ENCODE peak calls at places on chromosomes 12 and 14, in five cellular contexts. One of them, this sample, is unnamed.

GRCh38 chr14:104765517-104765916 is 12.6 kb downstream of the SIVA1 start:
- DNase-seq in B cell: no peak
- DNase-seq in BE2C: no peak
- DNase-seq in pancreas: no peak
- DNase-seq in fibroblast of lung: no peak
- DNase-seq in this sample: no peak

GRCh38 chr14:54209501-54210231 is 187.1 kb upstream of the CDKN3 start:
- DNase-seq in pancreas: no peak
- DNase-seq in fibroblast of lung: peak
- DNase-seq in BE2C: no peak
- DNase-seq in B cell: no peak
- DNase-seq in this sample: peak

GRCh38 chr12:115866909-115867525 is 410.5 kb downstream of the MED13L start:
- DNase-seq in fibroblast of lung: no peak
- DNase-seq in pancreas: no peak
- DNase-seq in BE2C: no peak
- DNase-seq in B cell: no peak
- DNase-seq in this sample: peak

GRCh38 chr14:105075364-105076295 is 10.4 kb upstream of the GPR132 start:
- DNase-seq in fibroblast of lung: peak
- DNase-seq in BE2C: peak
- DNase-seq in pancreas: peak
- DNase-seq in B cell: peak
- DNase-seq in this sample: peak

GRCh38 chr14:24131549-24131966 is 1.1 kb downstream of the FITM1 start:
- DNase-seq in pancreas: no peak
- DNase-seq in B cell: no peak
- DNase-seq in BE2C: no peak
- DNase-seq in fibroblast of lung: no peak
- DNase-seq in this sample: no peak

GRCh38 chr14:69996197-69996596 is 117.0 kb downstream of the SMOC1 start:
- DNase-seq in pancreas: no peak
- DNase-seq in fibroblast of lung: peak
- DNase-seq in B cell: no peak
- DNase-seq in BE2C: no peak
- DNase-seq in this sample: peak

GRCh38 chr14:73800970-73801515 is 50.6 kb upstream of the PTGR2 start:
- DNase-seq in BE2C: no peak
- DNase-seq in pancreas: no peak
- DNase-seq in fibroblast of lung: no peak
- DNase-seq in B cell: no peak
- DNase-seq in this sample: no peak

GRCh38 chr12:77401062-77401461 is 335.7 kb upstream of the E2F7 start:
- DNase-seq in fibroblast of lung: no peak
- DNase-seq in pancreas: no peak
- DNase-seq in BE2C: no peak
- DNase-seq in B cell: no peak
- DNase-seq in this sample: no peak

GRCh38 chr12:12221560-12221959 is 45.3 kb downstream of the LRP6 start:
- DNase-seq in pancreas: no peak
- DNase-seq in fibroblast of lung: no peak
- DNase-seq in B cell: no peak
- DNase-seq in BE2C: no peak
- DNase-seq in this sample: no peak

GRCh38 chr14:49999216-49999761 is 106.4 kb downstream of the ARF6 start:
- DNase-seq in fibroblast of lung: peak
- DNase-seq in pancreas: peak
- DNase-seq in BE2C: peak
- DNase-seq in B cell: peak
- DNase-seq in this sample: peak

GRCh38 chr12:462936-463705 is 3.4 kb downstream of the B4GALNT3 start:
- DNase-seq in pancreas: no peak
- DNase-seq in BE2C: no peak
- DNase-seq in B cell: no peak
- DNase-seq in fibroblast of lung: no peak
- DNase-seq in this sample: no peak

GRCh38 chr14:99476864-99477263 is 3.8 kb downstream of the SETD3 start:
- DNase-seq in pancreas: no peak
- DNase-seq in BE2C: no peak
- DNase-seq in B cell: no peak
- DNase-seq in fibroblast of lung: no peak
- DNase-seq in this sample: peak

GRCh38 chr12:666766-667308 is 3.6 kb upstream of the NINJ2 start:
- DNase-seq in B cell: no peak
- DNase-seq in pancreas: no peak
- DNase-seq in fibroblast of lung: no peak
- DNase-seq in BE2C: no peak
- DNase-seq in this sample: peak

GRCh38 chr12:52005903-52006703 is 643 bp upstream of the TAMALIN start:
- DNase-seq in fibroblast of lung: no peak
- DNase-seq in B cell: peak
- DNase-seq in pancreas: peak
- DNase-seq in BE2C: no peak
- DNase-seq in this sample: no peak

GRCh38 chr14:33916663-33917565 is 34.0 kb downstream of the EGLN3 start:
- DNase-seq in BE2C: peak
- DNase-seq in pancreas: no peak
- DNase-seq in B cell: no peak
- DNase-seq in fibroblast of lung: no peak
- DNase-seq in this sample: peak

GRCh38 chr12:30691122-30691879 is 4.4 kb downstream of the IPO8 start:
- DNase-seq in pancreas: no peak
- DNase-seq in fibroblast of lung: peak
- DNase-seq in B cell: no peak
- DNase-seq in BE2C: peak
- DNase-seq in this sample: peak

GRCh38 chr12:44088647-44089046 is 252.8 kb downstream of the TMEM117 start:
- DNase-seq in B cell: no peak
- DNase-seq in fibroblast of lung: no peak
- DNase-seq in pancreas: no peak
- DNase-seq in BE2C: no peak
- DNase-seq in this sample: no peak

GRCh38 chr14:79971330-79971729 is 240.0 kb downstream of the DIO2 start:
- DNase-seq in B cell: no peak
- DNase-seq in BE2C: no peak
- DNase-seq in fibroblast of lung: peak
- DNase-seq in pancreas: no peak
- DNase-seq in this sample: peak

GRCh38 chr12:77957034-77957433 is 126.3 kb downstream of the NAV3 start:
- DNase-seq in fibroblast of lung: no peak
- DNase-seq in BE2C: no peak
- DNase-seq in B cell: no peak
- DNase-seq in pancreas: no peak
- DNase-seq in this sample: no peak

GRCh38 chr12:12807970-12808702 is 5.0 kb upstream of the DDX47 start:
- DNase-seq in B cell: peak
- DNase-seq in BE2C: no peak
- DNase-seq in pancreas: no peak
- DNase-seq in fibroblast of lung: peak
- DNase-seq in this sample: peak

GRCh38 chr12:57452181-57452936 is 2.7 kb upstream of the INHBE start:
- DNase-seq in BE2C: no peak
- DNase-seq in B cell: no peak
- DNase-seq in fibroblast of lung: peak
- DNase-seq in pancreas: no peak
- DNase-seq in this sample: peak

GRCh38 chr12:101877816-101878811 is 734 bp downstream of the DRAM1 start:
- DNase-seq in pancreas: peak
- DNase-seq in fibroblast of lung: peak
- DNase-seq in B cell: peak
- DNase-seq in BE2C: no peak
- DNase-seq in this sample: peak

GRCh38 chr12:94795520-94795919 is 145.2 kb upstream of the TMCC3 start:
- DNase-seq in fibroblast of lung: peak
- DNase-seq in BE2C: no peak
- DNase-seq in B cell: no peak
- DNase-seq in pancreas: no peak
- DNase-seq in this sample: peak

GRCh38 chr12:23210573-23210972 is 585.6 kb downstream of the ETNK1 start:
- DNase-seq in fibroblast of lung: no peak
- DNase-seq in pancreas: no peak
- DNase-seq in B cell: no peak
- DNase-seq in BE2C: no peak
- DNase-seq in this sample: no peak

GRCh38 chr12:122837306-122838265 is 2.3 kb downstream of the HIP1R start:
- DNase-seq in B cell: peak
- DNase-seq in pancreas: no peak
- DNase-seq in BE2C: no peak
- DNase-seq in fibroblast of lung: no peak
- DNase-seq in this sample: no peak

GRCh38 chr14:101893759-101894158 is 70.6 kb upstream of the DYNC1H1 start:
- DNase-seq in fibroblast of lung: no peak
- DNase-seq in B cell: no peak
- DNase-seq in pancreas: no peak
- DNase-seq in BE2C: no peak
- DNase-seq in this sample: no peak

GRCh38 chr12:58455146-58455545 is 465.2 kb downstream of the LRIG3 start:
- DNase-seq in fibroblast of lung: no peak
- DNase-seq in pancreas: no peak
- DNase-seq in B cell: no peak
- DNase-seq in BE2C: no peak
- DNase-seq in this sample: peak

GRCh38 chr12:53785161-53785560 is 33.4 kb upstream of the CISTR start:
- DNase-seq in pancreas: no peak
- DNase-seq in fibroblast of lung: no peak
- DNase-seq in B cell: no peak
- DNase-seq in BE2C: no peak
- DNase-seq in this sample: no peak
- TF ChIP-seq CTCF in pancreas: no peak
- TF ChIP-seq CTCF in fibroblast of lung: no peak
- TF ChIP-seq CTCF in B cell: no peak
- TF ChIP-seq CTCF in BE2C: no peak
- TF ChIP-seq CTCF in this sample: no peak

DNA sequence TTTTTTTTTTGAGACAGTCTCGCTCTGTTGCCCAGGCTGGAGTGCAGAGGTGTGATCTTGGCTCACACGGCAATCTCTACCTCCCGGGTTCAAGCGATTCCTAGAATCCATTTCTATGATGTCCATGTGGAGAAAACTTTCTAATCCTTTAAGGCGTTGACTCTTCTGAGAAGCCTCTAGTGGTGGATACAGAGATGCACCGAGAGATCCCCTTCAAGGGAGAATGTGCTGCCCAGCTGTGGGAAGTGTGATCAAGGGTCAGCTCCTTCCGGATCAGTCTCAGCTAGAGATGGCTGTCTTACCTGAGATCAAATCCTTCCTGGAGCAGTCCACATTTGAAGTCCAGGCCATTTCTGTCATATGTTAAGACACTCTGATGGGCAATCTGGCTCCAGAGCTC is 92.7 kb upstream of the HECTD1 start:
- DNase-seq in BE2C: no peak
- DNase-seq in B cell: no peak
- DNase-seq in fibroblast of lung: peak
- DNase-seq in pancreas: no peak
- DNase-seq in this sample: no peak
- TF ChIP-seq CTCF in BE2C: no peak
- TF ChIP-seq CTCF in B cell: no peak
- TF ChIP-seq CTCF in fibroblast of lung: no peak
- TF ChIP-seq CTCF in pancreas: no peak
- TF ChIP-seq CTCF in this sample: peak

GRCh38 chr14:72790887-72791566 is 102.9 kb downstream of the DPF3 start:
- DNase-seq in BE2C: no peak
- DNase-seq in B cell: no peak
- DNase-seq in fibroblast of lung: no peak
- DNase-seq in pancreas: no peak
- DNase-seq in this sample: no peak

GRCh38 chr14:72786377-72787350 is 107.2 kb downstream of the DPF3 start:
- DNase-seq in BE2C: no peak
- DNase-seq in fibroblast of lung: no peak
- DNase-seq in B cell: no peak
- DNase-seq in pancreas: no peak
- DNase-seq in this sample: no peak

GRCh38 chr14:72787841-72788240 is 106.1 kb downstream of the DPF3 start:
- DNase-seq in BE2C: no peak
- DNase-seq in fibroblast of lung: no peak
- DNase-seq in pancreas: no peak
- DNase-seq in B cell: no peak
- DNase-seq in this sample: no peak

GRCh38 chr14:72788255-72788654 is 105.6 kb downstream of the DPF3 start:
- DNase-seq in fibroblast of lung: no peak
- DNase-seq in B cell: peak
- DNase-seq in BE2C: peak
- DNase-seq in pancreas: no peak
- DNase-seq in this sample: no peak

GRCh38 chr14:72788972-72789728 is 104.8 kb downstream of the DPF3 start:
- DNase-seq in B cell: no peak
- DNase-seq in BE2C: peak
- DNase-seq in pancreas: no peak
- DNase-seq in fibroblast of lung: no peak
- DNase-seq in this sample: no peak
- TF ChIP-seq CTCF in B cell: no peak
- TF ChIP-seq CTCF in BE2C: no peak
- TF ChIP-seq CTCF in pancreas: no peak
- TF ChIP-seq CTCF in fibroblast of lung: no peak
- TF ChIP-seq CTCF in this sample: no peak

GRCh38 chr12:3303410-3304136 is 187.4 kb upstream of the PRMT8 start:
- DNase-seq in B cell: no peak
- DNase-seq in fibroblast of lung: no peak
- DNase-seq in pancreas: peak
- DNase-seq in BE2C: no peak
- DNase-seq in this sample: no peak
- TF ChIP-seq CTCF in B cell: no peak
- TF ChIP-seq CTCF in fibroblast of lung: no peak
- TF ChIP-seq CTCF in pancreas: no peak
- TF ChIP-seq CTCF in BE2C: peak
- TF ChIP-seq CTCF in this sample: peak

DNA sequence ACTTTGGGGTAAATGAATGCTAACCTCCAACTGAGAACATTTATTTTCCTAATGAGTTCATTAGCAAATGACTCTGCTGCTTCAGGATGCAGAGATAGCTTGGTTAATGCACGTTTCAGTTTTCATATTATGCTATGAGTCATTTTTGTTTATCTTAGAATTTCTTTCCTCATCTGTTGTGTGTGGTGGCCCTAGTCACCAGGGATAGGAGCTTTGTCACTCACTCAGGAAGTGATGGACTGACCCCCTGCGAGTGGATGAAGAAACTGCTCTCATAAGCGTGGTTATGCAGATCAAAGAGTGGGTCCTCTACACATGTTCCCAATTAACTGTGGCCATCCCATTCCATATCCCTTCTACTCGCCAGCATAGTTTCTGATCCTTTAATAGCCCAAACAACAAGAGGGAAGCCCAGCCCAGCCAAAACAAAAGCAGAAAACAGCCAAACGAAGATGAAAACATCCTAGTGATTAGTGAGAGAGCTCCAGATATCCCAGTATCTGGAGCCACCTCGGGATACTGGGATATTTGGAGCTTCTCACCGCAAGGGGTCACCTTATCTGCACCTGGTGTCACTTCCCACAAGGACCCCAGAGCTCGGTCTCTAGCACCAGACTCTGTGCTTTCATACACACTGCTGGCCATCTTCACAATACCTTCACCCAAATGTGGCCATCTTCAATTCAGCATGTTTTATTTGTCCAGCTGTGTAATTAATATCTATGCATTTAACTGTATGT is 8.6 kb downstream of the TC2N start:
- DNase-seq in B cell: no peak
- DNase-seq in fibroblast of lung: peak
- DNase-seq in BE2C: no peak
- DNase-seq in pancreas: no peak
- DNase-seq in this sample: peak
- TF ChIP-seq CTCF in B cell: no peak
- TF ChIP-seq CTCF in fibroblast of lung: no peak
- TF ChIP-seq CTCF in BE2C: no peak
- TF ChIP-seq CTCF in pancreas: no peak
- TF ChIP-seq CTCF in this sample: peak